ENCODE peak calls at places on chromosomes 6 and 20, in five cellular contexts. B is small intestine, X is stromal cell of bone marrow, S is hypothalamus, N is amniotic stem cell. F is an unnamed sample.

GRCh38 chr6:13952101-13952500 is 27.3 kb downstream of the RNF182 start:
- DNase-seq in N (no peak), S (no peak), X (no peak), B (no peak), F (no peak)

GRCh38 chr6:157985378-157986155 is 3.9 kb downstream of the SYNJ2 start:
- DNase-seq in N (no peak), X (no peak), B (peak), S (no peak), F (peak)

GRCh38 chr6:152338335-152339125 is 298.6 kb downstream of the SYNE1 start:
- DNase-seq in B (peak), S (peak), X (peak), N (no peak), F (peak)

GRCh38 chr6:168905451-168906090 is 348.1 kb downstream of the THBS2 start:
- DNase-seq in B (no peak), S (no peak), N (no peak), X (no peak), F (no peak)

GRCh38 chr6:47571488-47571887 is 93.9 kb downstream of the CD2AP start:
- DNase-seq in N (no peak), X (no peak), S (no peak), B (no peak), F (no peak)

GRCh38 chr20:13996265-13996664 is 949 bp downstream of the MACROD2 start:
- DNase-seq in N (no peak), S (no peak), B (peak), X (no peak), F (peak)

GRCh38 chr6:158042245-158042798 is 60.7 kb downstream of the SYNJ2 start:
- DNase-seq in S (no peak), X (no peak), B (no peak), N (peak), F (peak)

GRCh38 chr20:32285082-32285620 is 7.7 kb downstream of the KIF3B start:
- DNase-seq in B (no peak), N (no peak), X (no peak), S (no peak), F (no peak)

GRCh38 chr6:56713285-56713684 is 70.6 kb upstream of the DST start:
- DNase-seq in B (peak), X (peak), N (peak), S (no peak), F (peak)

GRCh38 chr20:50226093-50226974 is 35.7 kb downstream of the CEBPB start:
- DNase-seq in S (no peak), X (peak), N (no peak), B (no peak), F (no peak)

GRCh38 chr6:44263357-44264100 is 1.8 kb downstream of the NFKBIE start:
- DNase-seq in S (no peak), X (no peak), B (no peak), N (no peak), F (peak)

GRCh38 chr6:79600313-79601019 is 30.7 kb upstream of the SH3BGRL2 start:
- DNase-seq in S (no peak), B (no peak), X (no peak), N (no peak), F (no peak)

GRCh38 chr6:25971187-25971811 is 8.7 kb downstream of the TRIM38 start:
- DNase-seq in B (peak), N (peak), S (no peak), X (peak), F (peak)

GRCh38 chr6:132133734-132134490 is 182.7 kb upstream of the CCN2 start:
- DNase-seq in S (no peak), B (no peak), N (no peak), X (no peak), F (no peak)

GRCh38 chr6:104527761-104528415 is 331.8 kb downstream of the HACE1 start:
- DNase-seq in X (peak), S (peak), B (no peak), N (no peak), F (peak)

GRCh38 chr6:113636357-113636824 is 220.8 kb upstream of the MARCKS start:
- DNase-seq in X (no peak), B (no peak), S (no peak), N (no peak), F (no peak)

GRCh38 chr6:45504947-45505346 is 127.2 kb upstream of the SUPT3H start:
- DNase-seq in N (no peak), S (no peak), X (peak), B (no peak), F (peak)

GRCh38 chr20:43681468-43681942 is 14.6 kb downstream of the MYBL2 start:
- DNase-seq in B (no peak), N (no peak), X (no peak), S (no peak), F (no peak)

GRCh38 chr6:124260337-124260736 is 456.7 kb downstream of the NKAIN2 start:
- DNase-seq in X (no peak), N (no peak), S (no peak), B (no peak), F (no peak)

GRCh38 chr20:9884666-9885065 is 45.8 kb upstream of the PAK5 start:
- DNase-seq in N (no peak), B (no peak), S (no peak), X (no peak), F (no peak)

GRCh38 chr6:158627940-158628211 is 16.7 kb downstream of the DYNLT1 start:
- DNase-seq in X (no peak), B (no peak), N (no peak), S (no peak), F (no peak)

GRCh38 chr6:43509984-43510826 is at the start of gene LRRC73:
- DNase-seq in X (peak), S (peak), N (peak), B (peak), F (peak)

GRCh38 chr20:49979030-49979832 is 3.5 kb upstream of the SNAI1 start:
- DNase-seq in B (no peak), X (no peak), S (peak), N (no peak), F (peak)

GRCh38 chr20:8808180-8808535 is 260.7 kb upstream of the PLCB4 start:
- DNase-seq in B (no peak), S (no peak), N (no peak), X (no peak), F (no peak)